ENCODE peak calls at places on chromosomes 13 and 19, in five cellular contexts. One of them, this sample, is unnamed.

GRCh38 chr13:69565334-69565733 is 542.3 kb upstream of the ATXN8OS start:
- DNase-seq in posterior cingulate gyrus: no peak
- DNase-seq in GOT3: no peak
- DNase-seq in ovary: no peak
- DNase-seq in left ventricle myocardium superior: no peak
- DNase-seq in this sample: peak

GRCh38 chr13:32261567-32261966 is 53.6 kb downstream of the ZAR1L start:
- DNase-seq in posterior cingulate gyrus: peak
- DNase-seq in GOT3: no peak
- DNase-seq in ovary: peak
- DNase-seq in left ventricle myocardium superior: peak
- DNase-seq in this sample: peak

GRCh38 chr13:31236211-31236786 is 36.5 kb downstream of the B3GLCT start:
- DNase-seq in posterior cingulate gyrus: no peak
- DNase-seq in GOT3: no peak
- DNase-seq in ovary: no peak
- DNase-seq in left ventricle myocardium superior: no peak
- DNase-seq in this sample: peak

GRCh38 chr13:51070005-51070649 is 40.9 kb downstream of the C13orf42 start:
- DNase-seq in posterior cingulate gyrus: peak
- DNase-seq in GOT3: peak
- DNase-seq in ovary: peak
- DNase-seq in left ventricle myocardium superior: peak
- DNase-seq in this sample: peak

GRCh38 chr13:50911051-50911690 is 1.6 kb downstream of the RNASEH2B start:
- DNase-seq in posterior cingulate gyrus: no peak
- DNase-seq in GOT3: no peak
- DNase-seq in ovary: no peak
- DNase-seq in left ventricle myocardium superior: no peak
- DNase-seq in this sample: peak

GRCh38 chr13:100916943-100917342 is 242.3 kb upstream of the TMTC4 start:
- DNase-seq in posterior cingulate gyrus: no peak
- DNase-seq in GOT3: no peak
- DNase-seq in ovary: no peak
- DNase-seq in left ventricle myocardium superior: no peak
- DNase-seq in this sample: no peak

GRCh38 chr13:93226623-93227279 is at the start of gene GPC6:
- DNase-seq in posterior cingulate gyrus: no peak
- DNase-seq in GOT3: peak
- DNase-seq in ovary: peak
- DNase-seq in left ventricle myocardium superior: peak
- DNase-seq in this sample: peak

GRCh38 chr13:113117335-113117872 is 5.2 kb upstream of the F10 start:
- DNase-seq in posterior cingulate gyrus: no peak
- DNase-seq in GOT3: no peak
- DNase-seq in ovary: peak
- DNase-seq in left ventricle myocardium superior: no peak
- DNase-seq in this sample: no peak

GRCh38 chr13:26390203-26390602 is 136.3 kb downstream of the CDK8 start:
- DNase-seq in posterior cingulate gyrus: no peak
- DNase-seq in GOT3: no peak
- DNase-seq in ovary: no peak
- DNase-seq in left ventricle myocardium superior: no peak
- DNase-seq in this sample: no peak

GRCh38 chr19:3983936-3984583 is 1.2 kb downstream of the EEF2 start:
- DNase-seq in posterior cingulate gyrus: no peak
- DNase-seq in GOT3: no peak
- DNase-seq in ovary: no peak
- DNase-seq in left ventricle myocardium superior: no peak
- DNase-seq in this sample: peak

GRCh38 chr19:50893047-50893737 is 18.0 kb downstream of the KLK4 start:
- DNase-seq in posterior cingulate gyrus: no peak
- DNase-seq in GOT3: no peak
- DNase-seq in ovary: no peak
- DNase-seq in left ventricle myocardium superior: no peak
- DNase-seq in this sample: no peak

GRCh38 chr13:40058757-40059236 is 403.3 kb downstream of the COG6 start:
- DNase-seq in posterior cingulate gyrus: no peak
- DNase-seq in GOT3: no peak
- DNase-seq in ovary: no peak
- DNase-seq in left ventricle myocardium superior: no peak
- DNase-seq in this sample: peak

GRCh38 chr19:52336976-52337375 is 933 bp downstream of the ZNF610 start:
- DNase-seq in posterior cingulate gyrus: no peak
- DNase-seq in GOT3: no peak
- DNase-seq in ovary: no peak
- DNase-seq in left ventricle myocardium superior: no peak
- DNase-seq in this sample: peak

GRCh38 chr19:10604460-10604980 is 17.4 kb upstream of the AP1M2 start:
- DNase-seq in posterior cingulate gyrus: no peak
- DNase-seq in GOT3: no peak
- DNase-seq in ovary: no peak
- DNase-seq in left ventricle myocardium superior: peak
- DNase-seq in this sample: no peak

GRCh38 chr19:15971217-15971616 is 22.4 kb downstream of the OR10H4 start:
- DNase-seq in posterior cingulate gyrus: no peak
- DNase-seq in GOT3: no peak
- DNase-seq in ovary: no peak
- DNase-seq in left ventricle myocardium superior: no peak
- DNase-seq in this sample: no peak

GRCh38 chr13:101838305-101838835 is 385.9 kb downstream of the ITGBL1 start:
- DNase-seq in posterior cingulate gyrus: no peak
- DNase-seq in GOT3: no peak
- DNase-seq in ovary: no peak
- DNase-seq in left ventricle myocardium superior: no peak
- DNase-seq in this sample: peak

GRCh38 chr13:22944378-22944777 is 236.4 kb upstream of the SGCG start:
- DNase-seq in posterior cingulate gyrus: no peak
- DNase-seq in GOT3: no peak
- DNase-seq in ovary: no peak
- DNase-seq in left ventricle myocardium superior: no peak
- DNase-seq in this sample: no peak

GRCh38 chr19:31316201-31316951 is 32.9 kb downstream of the TSHZ3 start:
- DNase-seq in posterior cingulate gyrus: no peak
- DNase-seq in GOT3: no peak
- DNase-seq in ovary: no peak
- DNase-seq in left ventricle myocardium superior: no peak
- DNase-seq in this sample: peak

GRCh38 chr13:98471895-98472294 is 105.0 kb downstream of the STK24 start:
- DNase-seq in posterior cingulate gyrus: no peak
- DNase-seq in GOT3: no peak
- DNase-seq in ovary: no peak
- DNase-seq in left ventricle myocardium superior: peak
- DNase-seq in this sample: no peak

GRCh38 chr19:35015576-35016351 is 14.5 kb upstream of the SCN1B start:
- DNase-seq in posterior cingulate gyrus: no peak
- DNase-seq in GOT3: no peak
- DNase-seq in ovary: no peak
- DNase-seq in left ventricle myocardium superior: no peak
- DNase-seq in this sample: peak

GRCh38 chr13:76715621-76716020 is 170.6 kb downstream of the KCTD12 start:
- DNase-seq in posterior cingulate gyrus: no peak
- DNase-seq in GOT3: no peak
- DNase-seq in ovary: no peak
- DNase-seq in left ventricle myocardium superior: no peak
- DNase-seq in this sample: no peak

GRCh38 chr13:95164830-95165229 is 136.4 kb downstream of the ABCC4 start:
- DNase-seq in posterior cingulate gyrus: no peak
- DNase-seq in GOT3: no peak
- DNase-seq in ovary: no peak
- DNase-seq in left ventricle myocardium superior: no peak
- DNase-seq in this sample: no peak

GRCh38 chr13:34207334-34207733 is 389.4 kb downstream of the RFC3 start:
- DNase-seq in posterior cingulate gyrus: no peak
- DNase-seq in GOT3: no peak
- DNase-seq in ovary: no peak
- DNase-seq in left ventricle myocardium superior: peak
- DNase-seq in this sample: peak

GRCh38 chr13:45341799-45342584 is 1.0 kb upstream of the TPT1 start:
- DNase-seq in posterior cingulate gyrus: no peak
- DNase-seq in GOT3: no peak
- DNase-seq in ovary: no peak
- DNase-seq in left ventricle myocardium superior: peak
- DNase-seq in this sample: peak

GRCh38 chr19:1491849-1492170 is 829 bp downstream of the REEP6 start:
- DNase-seq in posterior cingulate gyrus: no peak
- DNase-seq in GOT3: no peak
- DNase-seq in ovary: no peak
- DNase-seq in left ventricle myocardium superior: peak
- DNase-seq in this sample: no peak

This sample was measured in choroid plexus epithelial cell.